ENCODE peak calls at places on chromosomes 7 and 10, in four cellular contexts. U is WTC11, A is K562, Y is HepG2. M is an unnamed sample.
A peak's percentile ranks its signal among the peaks of the same experiment; 100 is the strongest.

GRCh38 chr7:134992626-134993179 is 6.4 kb downstream of the AGBL3 start:
- DNase-seq in U (no peak), A (no peak), Y (no peak), M (no peak)

GRCh38 chr10:123135415-123136141 is at the start of gene HMX3:
- DNase-seq in U (peak; percentile 79), A (peak; percentile 63), Y (no peak), M (peak; percentile 57)

GRCh38 chr10:4111593-4111992 is 326.6 kb upstream of the KLF6 start:
- DNase-seq in U (no peak), A (no peak), Y (no peak), M (no peak)

GRCh38 chr10:134205-134742 is 981 bp upstream of the ZMYND11 start:
- DNase-seq in U (no peak), A (no peak), Y (no peak), M (peak; percentile 31)

GRCh38 chr10:78524342-78524741 is 490.7 kb downstream of the RPS24 start:
- DNase-seq in U (no peak), A (no peak), Y (no peak), M (no peak)

GRCh38 chr10:76523215-76523614 is 1091.8 kb downstream of the LRMDA start:
- DNase-seq in U (no peak), A (no peak), Y (no peak), M (no peak)

GRCh38 chr7:107958764-107959526 is 44.0 kb downstream of the LAMB1 start:
- DNase-seq in U (no peak), A (no peak), Y (no peak), M (no peak)

GRCh38 chr7:13800694-13801448 is 188.6 kb downstream of the ETV1 start:
- DNase-seq in U (no peak), A (no peak), Y (no peak), M (no peak)

GRCh38 chr7:14606101-14606500 is 296.4 kb downstream of the DGKB start:
- DNase-seq in U (no peak), A (no peak), Y (no peak), M (no peak)

GRCh38 chr7:896346-897075 is 20.2 kb downstream of the GET4 start:
- DNase-seq in U (no peak), A (no peak), Y (no peak), M (no peak)

GRCh38 chr7:897086-897485 is 20.7 kb downstream of the GET4 start:
- DNase-seq in U (no peak), A (no peak), Y (no peak), M (no peak)

GRCh38 chr7:898460-898854 is 22.1 kb downstream of the GET4 start:
- DNase-seq in U (no peak), A (peak; percentile 39), Y (no peak), M (no peak)

GRCh38 chr7:898855-899681 is 22.7 kb downstream of the GET4 start:
- DNase-seq in U (no peak), A (peak; percentile 43), Y (no peak), M (no peak)

DNA sequence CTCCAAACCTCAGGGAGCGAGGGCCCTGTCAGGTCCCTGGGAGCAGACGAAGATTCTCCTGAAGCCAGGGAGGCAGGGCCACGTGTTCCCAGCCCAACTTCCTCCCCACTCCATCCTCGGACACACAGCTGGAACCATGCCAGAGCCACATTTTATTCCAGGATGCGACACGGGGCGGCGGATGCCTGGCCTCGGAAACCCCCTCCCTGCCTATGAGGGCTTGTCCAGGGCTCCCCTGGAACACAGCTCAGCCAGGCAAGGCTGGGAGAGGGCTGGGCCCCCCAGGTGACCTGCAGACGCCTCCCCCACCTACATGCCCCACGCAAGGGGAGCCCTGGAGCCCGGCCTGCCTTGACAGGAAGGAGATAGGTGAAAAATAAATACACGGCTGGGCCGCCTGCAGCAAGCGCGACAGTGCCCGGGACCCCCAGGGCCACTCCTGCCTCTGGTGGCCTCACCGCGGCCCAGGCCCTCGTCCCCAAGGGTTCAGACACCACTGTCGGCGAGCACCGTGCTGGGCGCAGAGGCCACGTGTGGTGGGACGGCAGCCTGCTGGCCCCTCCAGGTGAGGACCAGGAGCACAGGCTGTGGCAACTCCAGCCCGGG is 21.5 kb downstream of the GET4 start:
- DNase-seq in U (no peak), A (no peak), Y (no peak), M (no peak)
- TF ChIP-seq ELF4 in U (no peak), A (no peak), Y (no peak), M (no peak)

DNA sequence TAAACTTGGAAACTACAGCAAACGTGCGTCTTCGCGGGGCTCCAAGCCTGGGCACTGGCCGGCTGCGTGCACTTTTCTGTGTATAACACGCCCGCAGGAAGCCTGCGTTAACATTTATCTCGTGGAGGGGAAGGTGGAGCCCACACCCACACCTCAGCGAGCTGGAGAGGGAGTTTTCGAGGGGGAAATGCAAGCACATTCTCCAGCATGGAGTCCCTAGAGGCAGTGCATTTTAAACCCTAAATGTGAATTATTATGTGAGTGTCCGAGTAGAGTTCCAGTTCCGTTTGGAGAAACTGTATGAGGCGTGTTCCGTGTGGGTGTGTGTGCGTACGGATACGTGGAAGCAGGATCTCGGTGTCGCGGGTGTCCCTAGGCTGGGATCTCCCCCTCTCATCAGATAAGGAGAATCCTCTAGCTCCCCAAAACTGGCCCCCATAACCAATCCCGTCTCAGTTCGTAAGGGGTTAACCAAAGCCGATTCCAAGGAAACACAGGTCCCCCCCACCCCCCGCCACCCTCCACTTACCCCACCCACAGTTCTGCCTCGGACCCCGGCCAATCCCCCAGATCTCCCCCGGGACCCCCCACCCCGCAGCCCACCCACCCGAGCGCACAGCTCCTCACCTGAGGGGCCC is 403 bp downstream of the CDK6 start:
- DNase-seq in U (no peak), A (peak; percentile 77), Y (peak; percentile 7), M (peak; percentile 10)
- TF ChIP-seq ELF4 in U (no peak), A (no peak), Y (no peak), M (no peak)

DNA sequence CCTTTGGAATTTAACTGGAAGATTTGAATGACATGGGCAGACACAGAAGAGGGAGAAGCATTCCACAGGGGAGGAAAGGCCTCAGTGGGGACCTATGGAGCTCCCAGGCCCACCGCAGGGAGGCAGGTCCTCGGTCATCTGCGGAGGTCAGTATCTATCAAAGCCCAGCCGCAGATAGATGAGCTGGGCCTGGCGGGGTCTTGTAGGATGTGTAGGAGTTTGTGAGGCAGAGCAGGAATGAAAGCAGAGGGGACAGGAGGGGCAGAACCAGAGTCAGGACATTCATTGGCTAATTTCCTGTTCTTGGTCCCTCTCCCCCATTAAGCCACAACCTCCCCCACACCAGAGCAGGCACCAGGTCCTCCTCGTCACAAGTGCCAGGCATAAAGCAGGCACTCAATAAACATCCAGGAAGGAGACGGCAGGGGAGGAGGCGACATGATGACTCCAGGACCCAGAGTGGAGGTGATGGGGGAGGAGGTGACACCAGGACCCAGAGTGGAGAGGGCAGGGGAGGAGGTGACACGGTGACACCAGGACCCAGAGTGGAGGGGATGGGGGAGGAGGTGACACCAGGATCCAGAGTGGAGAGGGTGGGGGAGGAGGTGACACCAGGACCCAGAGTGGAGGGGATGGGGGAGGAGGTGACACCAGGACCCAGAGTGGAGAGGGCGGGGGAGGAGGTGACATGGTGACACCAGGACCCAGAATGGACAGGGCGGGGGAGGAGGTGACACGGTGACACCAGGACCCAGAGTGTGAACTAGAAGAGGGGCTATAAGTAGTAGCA is 83.7 kb upstream of the PDGFA start:
- DNase-seq in U (no peak), A (peak; percentile 61), Y (no peak), M (no peak)
- TF ChIP-seq ELF4 in U (no peak), A (no peak), Y (no peak), M (no peak)

DNA sequence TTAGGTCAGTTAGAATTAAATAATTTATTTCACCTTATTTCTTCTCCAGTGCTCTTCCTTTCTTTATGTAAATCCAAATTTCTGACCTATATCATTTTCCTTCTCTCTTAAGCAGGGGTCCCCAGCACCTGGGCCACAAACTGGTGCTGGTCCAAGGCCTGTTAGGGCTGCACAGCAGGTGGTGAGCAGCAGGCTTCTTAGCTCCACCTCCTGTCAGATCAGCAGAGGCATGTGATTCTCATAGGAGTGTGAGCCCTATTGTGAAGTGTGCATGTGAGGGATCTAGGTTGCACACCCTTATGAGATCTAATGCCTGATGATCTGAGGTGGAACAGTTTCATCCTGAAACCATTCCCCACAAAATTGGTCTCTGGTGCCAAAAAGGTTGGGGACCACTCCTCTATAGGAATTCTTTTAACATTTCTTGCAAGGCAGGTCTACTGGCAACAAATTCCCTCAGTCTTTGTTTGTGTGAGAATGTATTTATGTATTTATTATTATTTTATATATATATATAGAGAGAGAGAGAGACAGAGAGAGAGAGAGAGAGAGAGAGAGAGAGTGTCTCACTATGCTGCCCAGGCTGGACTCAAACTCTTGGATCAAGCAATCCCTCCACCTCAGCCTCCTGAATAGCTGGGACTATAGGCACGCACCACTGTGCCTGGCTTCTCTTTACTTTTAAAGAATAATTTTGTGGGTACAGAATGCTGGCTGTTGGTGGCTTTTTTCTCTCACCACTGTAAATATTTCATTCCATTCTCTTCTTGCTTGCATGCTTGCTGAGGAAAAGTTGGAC is 4.3 kb upstream of the ABCC2 start:
- DNase-seq in U (peak; percentile 17), A (no peak), Y (peak; percentile 39), M (peak; percentile 36)
- TF ChIP-seq ELF4 in U (no peak), A (no peak), Y (no peak), M (no peak)

DNA sequence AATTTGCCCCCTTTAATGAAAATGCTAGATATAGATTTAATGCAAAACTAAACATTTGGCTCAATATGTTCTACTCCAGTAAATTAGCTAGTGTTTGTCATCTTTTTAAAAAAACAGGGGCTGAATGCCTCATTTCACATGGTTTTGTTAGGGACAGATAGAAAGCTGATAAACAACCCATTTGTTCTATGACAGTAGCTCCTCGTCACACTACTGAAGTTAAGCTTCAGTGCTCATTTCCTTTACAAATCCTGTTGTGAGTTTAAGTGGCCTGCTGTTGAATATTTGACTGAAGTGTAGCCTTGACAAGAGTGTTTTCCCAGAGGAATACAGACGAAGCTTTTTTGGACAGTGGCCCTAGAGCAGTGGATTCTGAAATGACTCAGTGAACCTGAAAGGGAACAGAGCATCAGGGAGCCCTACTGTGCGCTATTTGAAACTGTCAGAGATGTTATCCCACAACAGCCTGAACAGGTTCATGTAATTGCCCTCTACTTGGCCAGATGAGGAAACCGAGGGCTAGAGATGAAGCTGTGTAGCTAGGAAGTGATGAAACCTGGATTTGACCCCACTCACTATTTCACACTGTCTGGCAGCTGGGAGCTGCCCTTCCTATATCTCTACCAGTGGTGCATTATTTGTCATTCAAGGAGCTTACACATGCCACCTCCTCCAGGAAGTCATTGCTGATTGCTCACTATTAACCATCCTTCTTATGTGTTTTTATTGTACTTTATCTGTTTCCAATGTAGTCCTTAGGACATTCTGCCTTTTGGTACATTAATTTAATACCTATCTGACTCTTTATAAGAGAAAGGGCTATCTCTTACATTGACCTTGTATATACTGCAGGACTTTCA is 30.8 kb downstream of the HHEX start:
- DNase-seq in U (no peak), A (no peak), Y (no peak), M (no peak)
- TF ChIP-seq ELF4 in U (no peak), A (no peak), Y (no peak), M (no peak)